ENCODE peak calls at places on chromosome 3, in eight cellular contexts. T is right cardiac atrium, S is MM.1S, P is aorta, W is heart left ventricle, I is IMR-90, E is hepatocyte, H is heart right ventricle. Z is an unnamed sample. For H3K9me3 and H3K4me1, the result is how much of the 10 kb centered on the place peaks cover.

GRCh38 chr3:194572131-194572789 is 61.0 kb downstream of the TMEM44 start:
- DNase-seq in T (peak), S (no peak), P (peak), W (peak), I (peak), E (peak), H (peak), Z (peak)

GRCh38 chr3:15405448-15406050 is 21.8 kb downstream of the METTL6 start:
- DNase-seq in T (no peak), S (peak), P (no peak), W (no peak), I (peak), E (peak), H (no peak), Z (peak)

GRCh38 chr3:14915636-14916222 is 31.7 kb upstream of the NR2C2 start:
- DNase-seq in T (no peak), S (no peak), P (no peak), W (no peak), I (no peak), E (no peak), H (no peak), Z (no peak)

GRCh38 chr3:56788506-56788905 is 13.2 kb downstream of the ARHGEF3 start:
- DNase-seq in T (no peak), S (no peak), P (no peak), W (no peak), I (no peak), E (no peak), H (no peak), Z (no peak)

GRCh38 chr3:22835041-22835440 is 368.1 kb upstream of the UBE2E2 start:
- DNase-seq in T (no peak), S (no peak), P (no peak), W (no peak), I (no peak), E (peak), H (no peak), Z (no peak)

GRCh38 chr3:183584246-183584913 is 28.9 kb upstream of the KLHL6 start:
- DNase-seq in T (peak), S (peak), P (no peak), W (peak), I (peak), E (peak), H (peak), Z (no peak)

GRCh38 chr3:110814170-110815007 is 257.2 kb upstream of the NECTIN3 start:
- DNase-seq in T (no peak), S (peak), P (no peak), W (no peak), I (peak), E (peak), H (no peak), Z (no peak)

GRCh38 chr3:3783675-3784074 is 15.6 kb upstream of the LRRN1 start:
- DNase-seq in T (no peak), S (no peak), P (no peak), W (no peak), I (no peak), E (no peak), H (no peak), Z (no peak)

GRCh38 chr3:22103423-22103822 is 352.4 kb upstream of the ZNF385D start:
- DNase-seq in T (no peak), S (no peak), P (no peak), W (no peak), I (no peak), E (no peak), H (no peak), Z (no peak)

GRCh38 chr3:129039271-129040038 is 21.1 kb upstream of the GP9 start:
- DNase-seq in T (no peak), S (no peak), P (peak), W (peak), I (no peak), E (peak), H (no peak), Z (peak)

GRCh38 chr3:58117561-58118305 is 93.0 kb downstream of the DNASE1L3 start:
- DNase-seq in T (peak), S (no peak), P (peak), W (no peak), I (peak), E (no peak), H (peak), Z (peak)

GRCh38 chr3:194384156-194384555 is 14.6 kb upstream of the LRRC15 start:
- DNase-seq in T (no peak), S (no peak), P (peak), W (no peak), I (no peak), E (no peak), H (no peak), Z (no peak)

GRCh38 chr3:127732879-127733350 is 60.2 kb downstream of the ABTB1 start:
- DNase-seq in T (peak), S (no peak), P (no peak), W (no peak), I (no peak), E (no peak), H (no peak), Z (no peak)

GRCh38 chr3:130661116-130661515 is 85.5 kb downstream of the PIK3R4 start:
- DNase-seq in T (no peak), S (no peak), P (no peak), W (no peak), I (peak), E (no peak), H (no peak), Z (no peak)

GRCh38 chr3:114214542-114215341 is 22.6 kb downstream of the ZNF80 start:
- DNase-seq in T (no peak), S (no peak), P (no peak), W (no peak), I (no peak), E (no peak), H (no peak), Z (no peak)

GRCh38 chr3:113695426-113695817 is 1.0 kb downstream of the USF3 start:
- DNase-seq in T (no peak), S (no peak), P (no peak), W (no peak), I (peak), E (no peak), H (no peak), Z (no peak)

GRCh38 chr3:38094999-38095398 is 41.9 kb downstream of the ACAA1 start:
- DNase-seq in T (no peak), S (no peak), P (peak), W (no peak), I (no peak), E (no peak), H (no peak), Z (no peak)

GRCh38 chr3:114126461-114126860 is 52.4 kb downstream of the DRD3 start:
- DNase-seq in T (no peak), S (no peak), P (no peak), W (no peak), I (peak), E (no peak), H (no peak), Z (no peak)

GRCh38 chr3:134647902-134648760 is 2.7 kb downstream of the KY start:
- DNase-seq in T (no peak), S (no peak), P (no peak), W (no peak), I (no peak), E (no peak), H (no peak), Z (no peak)

GRCh38 chr3:153503873-153504272 is 341.8 kb downstream of the RAP2B start:
- DNase-seq in T (no peak), S (no peak), P (no peak), W (no peak), I (no peak), E (no peak), H (no peak), Z (no peak)

GRCh38 chr3:151769175-151769574 is 35.4 kb downstream of the AADACL2 start:
- DNase-seq in T (no peak), S (no peak), P (no peak), W (no peak), I (no peak), E (no peak), H (no peak), Z (no peak)
- H3K27ac ChIP-seq in T (no peak), S (no peak), P (no peak), W (peak), I (no peak), E (peak), H (peak), Z (peak)

DNA sequence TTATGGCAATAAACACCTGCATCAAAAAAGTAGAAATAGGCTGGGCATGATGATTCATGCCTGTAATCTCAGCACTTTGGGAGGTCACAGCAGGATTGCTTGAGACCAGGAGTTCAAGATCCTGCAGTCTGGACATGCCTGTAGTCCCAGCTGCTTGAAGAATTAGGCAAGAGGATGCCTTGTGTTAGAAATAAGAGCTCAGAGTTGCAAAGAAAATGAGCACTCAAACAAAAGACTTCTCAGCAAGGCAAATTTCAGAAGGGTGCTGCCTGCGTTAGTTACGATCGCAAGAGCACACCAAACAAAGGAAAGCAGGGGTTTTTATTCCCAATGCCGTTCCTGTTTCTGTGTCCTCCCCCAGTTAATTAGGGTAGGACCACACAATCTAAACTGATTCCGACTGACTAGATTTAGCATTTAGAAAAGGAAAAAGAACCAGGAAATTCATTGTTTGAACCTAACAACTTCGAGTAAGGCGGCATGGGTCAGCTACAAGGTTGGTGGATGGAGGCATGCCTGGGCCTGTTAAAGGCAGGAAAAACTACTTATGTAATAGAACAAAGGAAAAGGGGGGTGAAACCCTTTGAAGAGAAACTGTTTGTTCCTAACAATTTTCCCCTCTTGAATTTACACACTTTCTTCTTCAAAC is 55.5 kb downstream of the DLG1 start:
- DNase-seq in T (no peak), S (no peak), P (no peak), W (no peak), I (no peak), E (peak), H (no peak), Z (no peak)
- H3K9me3 ChIP-seq in T (under half), S (under half), P (under half), W (under half), I (under half), E (under half), H (under half), Z (under half)

GRCh38 chr3:172137287-172138030 is 98.1 kb downstream of the FNDC3B start:
- DNase-seq in T (no peak), S (no peak), P (no peak), W (no peak), I (no peak), E (no peak), H (no peak), Z (no peak)

GRCh38 chr3:172140499-172141391 is 101.4 kb downstream of the FNDC3B start:
- DNase-seq in T (peak), S (no peak), P (no peak), W (no peak), I (peak), E (peak), H (peak), Z (peak)

GRCh38 chr3:172139528-172140276 is 100.3 kb downstream of the FNDC3B start:
- DNase-seq in T (no peak), S (no peak), P (no peak), W (no peak), I (no peak), E (no peak), H (no peak), Z (no peak)

GRCh38 chr3:172138031-172138538 is 98.7 kb downstream of the FNDC3B start:
- DNase-seq in T (no peak), S (no peak), P (no peak), W (no peak), I (no peak), E (no peak), H (no peak), Z (no peak)

GRCh38 chr3:172138792-172139507 is 99.6 kb downstream of the FNDC3B start:
- DNase-seq in T (peak), S (no peak), P (no peak), W (no peak), I (peak), E (peak), H (peak), Z (peak)
- H3K4me1 ChIP-seq in T (under half), S (half or more), P (under half), W (half or more), I (under half), E (half or more), H (half or more), Z (half or more)

GRCh38 chr3:11146771-11147363 is 7.4 kb upstream of the HRH1 start:
- DNase-seq in T (no peak), S (no peak), P (no peak), W (no peak), I (no peak), E (peak), H (no peak), Z (no peak)
- H3K27ac ChIP-seq in T (no peak), S (no peak), P (peak), W (no peak), I (peak), E (peak), H (no peak), Z (no peak)

GRCh38 chr3:31653464-31653863 is 120.7 kb downstream of the STT3B start:
- DNase-seq in T (no peak), S (no peak), P (no peak), W (no peak), I (no peak), E (no peak), H (no peak), Z (no peak)
- H3K9me3 ChIP-seq in T (under half), S (under half), P (under half), W (half or more), I (under half), E (half or more), H (under half), Z (under half)

GRCh38 chr3:106345353-106346027 is 476.7 kb upstream of the CBLB start:
- DNase-seq in T (no peak), S (no peak), P (no peak), W (no peak), I (peak), E (peak), H (no peak), Z (no peak)
- H3K4me1 ChIP-seq in T (under half), S (under half), P (under half), W (under half), I (under half), E (under half), H (under half), Z (under half)

GRCh38 chr3:49466047-49466446 is 4.0 kb upstream of the DAG1 start:
- DNase-seq in T (no peak), S (no peak), P (no peak), W (no peak), I (no peak), E (no peak), H (no peak), Z (no peak)

GRCh38 chr3:49462222-49462621 is 7.8 kb upstream of the DAG1 start:
- DNase-seq in T (no peak), S (no peak), P (no peak), W (no peak), I (peak), E (no peak), H (no peak), Z (no peak)

GRCh38 chr3:49469037-49469875 is 811 bp upstream of the DAG1 start:
- DNase-seq in T (peak), S (no peak), P (peak), W (peak), I (peak), E (peak), H (peak), Z (peak)

GRCh38 chr3:49461443-49462171 is 8.5 kb upstream of the DAG1 start:
- DNase-seq in T (no peak), S (no peak), P (no peak), W (peak), I (peak), E (no peak), H (no peak), Z (peak)

GRCh38 chr3:49465269-49466034 is 4.6 kb upstream of the DAG1 start:
- DNase-seq in T (peak), S (no peak), P (no peak), W (peak), I (no peak), E (no peak), H (peak), Z (no peak)
- H3K27ac ChIP-seq in T (peak), S (no peak), P (no peak), W (peak), I (no peak), E (peak), H (peak), Z (no peak)

DNA sequence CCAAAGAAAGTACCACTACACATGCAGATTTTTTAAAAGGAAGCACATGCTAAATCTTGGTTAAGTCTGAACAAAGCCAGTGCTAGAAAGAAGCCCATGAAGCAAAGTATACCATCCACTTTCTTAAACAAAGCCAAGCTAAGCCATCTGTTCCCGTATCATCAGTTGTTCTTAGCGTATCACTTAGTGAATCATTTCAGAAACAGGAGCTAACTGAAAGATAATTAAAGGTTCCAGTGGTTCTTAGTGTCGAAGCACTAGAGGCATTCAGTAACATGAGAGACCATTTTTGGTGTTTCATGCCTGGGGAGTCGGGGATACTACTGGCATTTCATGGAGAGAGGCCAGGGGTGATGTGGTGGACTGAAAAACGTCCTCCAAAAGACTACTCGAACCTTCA is 12.8 kb downstream of the UBXN7 start:
- DNase-seq in T (no peak), S (no peak), P (no peak), W (no peak), I (no peak), E (no peak), H (no peak), Z (no peak)
- H3K9me3 ChIP-seq in T (under half), S (under half), P (under half), W (under half), I (under half), E (under half), H (under half), Z (under half)

GRCh38 chr3:188607810-188608209 is 453.9 kb downstream of the LPP start:
- DNase-seq in T (no peak), S (no peak), P (no peak), W (no peak), I (no peak), E (no peak), H (no peak), Z (no peak)

GRCh38 chr3:188605231-188605630 is 451.3 kb downstream of the LPP start:
- DNase-seq in T (no peak), S (no peak), P (no peak), W (no peak), I (no peak), E (no peak), H (no peak), Z (no peak)

GRCh38 chr3:188602620-188603019 is 448.7 kb downstream of the LPP start:
- DNase-seq in T (no peak), S (no peak), P (no peak), W (no peak), I (no peak), E (no peak), H (no peak), Z (no peak)

GRCh38 chr3:188605960-188606359 is 452.0 kb downstream of the LPP start:
- DNase-seq in T (no peak), S (no peak), P (no peak), W (no peak), I (no peak), E (no peak), H (no peak), Z (no peak)

GRCh38 chr3:188608401-188608800 is 454.4 kb downstream of the LPP start:
- DNase-seq in T (no peak), S (no peak), P (no peak), W (no peak), I (no peak), E (no peak), H (no peak), Z (no peak)
- H3K4me1 ChIP-seq in T (under half), S (under half), P (under half), W (under half), I (under half), E (under half), H (under half), Z (under half)

GRCh38 chr3:46916799-46917198 is 39.3 kb downstream of the PTH1R start:
- DNase-seq in T (no peak), S (no peak), P (no peak), W (no peak), I (no peak), E (no peak), H (no peak), Z (no peak)
- H3K27ac ChIP-seq in T (no peak), S (no peak), P (no peak), W (no peak), I (peak), E (no peak), H (no peak), Z (no peak)

Z was measured in thyroid gland.